ENCODE peak calls at places on chromosome 16, in eight cellular contexts. One of them, this sample, is unnamed.

GRCh38 chr16:56667581-56668571 is at the start of gene MT1G:
- DNase-seq in T-cell: no peak
- DNase-seq in activated CD8-positive, alpha-beta memory T cell treated with anti-CD3 and anti-CD28 coated beads for 4 hours: no peak
- DNase-seq in NCI-H1092: no peak
- DNase-seq in HL-60: peak; percentile 44
- DNase-seq in progenitor cell of endocrine pancreas: no peak
- DNase-seq in brain pericyte: no peak
- DNase-seq in lower leg skin: no peak
- DNase-seq in this sample: no peak

GRCh38 chr16:21033707-21034106 is 116.9 kb downstream of the DNAH3 start:
- DNase-seq in T-cell: no peak
- DNase-seq in activated CD8-positive, alpha-beta memory T cell treated with anti-CD3 and anti-CD28 coated beads for 4 hours: no peak
- DNase-seq in NCI-H1092: no peak
- DNase-seq in HL-60: no peak
- DNase-seq in progenitor cell of endocrine pancreas: no peak
- DNase-seq in brain pericyte: no peak
- DNase-seq in lower leg skin: no peak
- DNase-seq in this sample: no peak

GRCh38 chr16:705748-706188 is at the start of gene FBXL16:
- DNase-seq in T-cell: no peak
- DNase-seq in activated CD8-positive, alpha-beta memory T cell treated with anti-CD3 and anti-CD28 coated beads for 4 hours: no peak
- DNase-seq in NCI-H1092: peak; percentile 62
- DNase-seq in HL-60: no peak
- DNase-seq in progenitor cell of endocrine pancreas: no peak
- DNase-seq in brain pericyte: no peak
- DNase-seq in lower leg skin: no peak
- DNase-seq in this sample: no peak

GRCh38 chr16:68061396-68061795 is 23.8 kb upstream of the NFATC3 start:
- DNase-seq in T-cell: no peak
- DNase-seq in activated CD8-positive, alpha-beta memory T cell treated with anti-CD3 and anti-CD28 coated beads for 4 hours: no peak
- DNase-seq in NCI-H1092: no peak
- DNase-seq in HL-60: no peak
- DNase-seq in progenitor cell of endocrine pancreas: no peak
- DNase-seq in brain pericyte: no peak
- DNase-seq in lower leg skin: no peak
- DNase-seq in this sample: no peak

GRCh38 chr16:59654455-59654854 is 920.3 kb upstream of the GOT2 start:
- DNase-seq in T-cell: no peak
- DNase-seq in activated CD8-positive, alpha-beta memory T cell treated with anti-CD3 and anti-CD28 coated beads for 4 hours: no peak
- DNase-seq in NCI-H1092: no peak
- DNase-seq in HL-60: no peak
- DNase-seq in progenitor cell of endocrine pancreas: no peak
- DNase-seq in brain pericyte: no peak
- DNase-seq in lower leg skin: no peak
- DNase-seq in this sample: no peak

GRCh38 chr16:70453891-70454220 is 539 bp upstream of the FCSK start:
- DNase-seq in T-cell: no peak
- DNase-seq in activated CD8-positive, alpha-beta memory T cell treated with anti-CD3 and anti-CD28 coated beads for 4 hours: no peak
- DNase-seq in NCI-H1092: no peak
- DNase-seq in HL-60: no peak
- DNase-seq in progenitor cell of endocrine pancreas: no peak
- DNase-seq in brain pericyte: no peak
- DNase-seq in lower leg skin: no peak
- DNase-seq in this sample: no peak

GRCh38 chr16:28623172-28623711 is 13.4 kb upstream of the SULT1A1 start:
- DNase-seq in T-cell: peak; percentile 66
- DNase-seq in activated CD8-positive, alpha-beta memory T cell treated with anti-CD3 and anti-CD28 coated beads for 4 hours: peak; percentile 27
- DNase-seq in NCI-H1092: peak; percentile 77
- DNase-seq in HL-60: no peak
- DNase-seq in progenitor cell of endocrine pancreas: no peak
- DNase-seq in brain pericyte: no peak
- DNase-seq in lower leg skin: no peak
- DNase-seq in this sample: no peak

GRCh38 chr16:50597563-50598255 is 49.5 kb downstream of the NKD1 start:
- DNase-seq in T-cell: no peak
- DNase-seq in activated CD8-positive, alpha-beta memory T cell treated with anti-CD3 and anti-CD28 coated beads for 4 hours: no peak
- DNase-seq in NCI-H1092: no peak
- DNase-seq in HL-60: no peak
- DNase-seq in progenitor cell of endocrine pancreas: no peak
- DNase-seq in brain pericyte: no peak
- DNase-seq in lower leg skin: no peak
- DNase-seq in this sample: no peak

GRCh38 chr16:58109881-58110280 is 19.3 kb downstream of the CFAP20 start:
- DNase-seq in T-cell: no peak
- DNase-seq in activated CD8-positive, alpha-beta memory T cell treated with anti-CD3 and anti-CD28 coated beads for 4 hours: no peak
- DNase-seq in NCI-H1092: no peak
- DNase-seq in HL-60: no peak
- DNase-seq in progenitor cell of endocrine pancreas: no peak
- DNase-seq in brain pericyte: no peak
- DNase-seq in lower leg skin: no peak
- DNase-seq in this sample: no peak